ENCODE peak calls at places on chromosomes 16 and 17, in nine cellular contexts. A is astrocyte, Y is Caco-2, M is lower leg skin, J is upper lobe of right lung, R is uterus, P is AG04450, I is upper lobe of left lung, E is IMR-90. F is an unnamed sample.

GRCh38 chr16:64964126-64964540 is 157.7 kb downstream of the CDH11 start:
- DNase-seq in J (no peak), R (no peak), I (no peak), M (no peak), P (peak; percentile 21), Y (no peak), A (peak; percentile 84), E (peak; percentile 86), F (peak; percentile 82)

GRCh38 chr16:10813123-10813455 is 5.5 kb downstream of the TVP23A start:
- DNase-seq in I (no peak), Y (no peak), E (no peak), J (no peak), P (no peak), M (no peak), A (no peak), R (no peak), F (no peak)

GRCh38 chr16:53224932-53225533 is 170.2 kb downstream of the CHD9 start:
- DNase-seq in E (peak; percentile 22), M (no peak), P (no peak), R (no peak), I (peak; percentile 24), J (no peak), A (peak; percentile 23), Y (no peak), F (no peak)

GRCh38 chr17:22300731-22301352 is 608.5 kb downstream of the KCNJ18 start:
- DNase-seq in J (no peak), I (no peak), M (peak; percentile 73), E (no peak), R (no peak), A (no peak), Y (no peak), P (no peak), F (no peak)

GRCh38 chr16:19833176-19833575 is 51.5 kb downstream of the GPRC5B start:
- DNase-seq in R (no peak), I (no peak), P (no peak), M (no peak), A (peak; percentile 29), E (no peak), Y (no peak), J (no peak), F (no peak)

GRCh38 chr16:87733190-87733589 is 32.6 kb downstream of the KLHDC4 start:
- DNase-seq in M (no peak), R (no peak), A (no peak), J (no peak), P (no peak), Y (no peak), E (no peak), I (no peak), F (no peak)

GRCh38 chr17:77741109-77741508 is 217.4 kb upstream of the TNRC6C start:
- DNase-seq in E (no peak), M (peak; percentile 72), A (no peak), Y (no peak), I (peak; percentile 21), J (peak; percentile 57), P (no peak), R (no peak), F (no peak)

GRCh38 chr17:1989135-1989534 is 36.0 kb downstream of the RTN4RL1 start:
- DNase-seq in Y (no peak), I (no peak), R (peak; percentile 39), J (no peak), E (peak; percentile 88), A (peak; percentile 85), M (no peak), P (peak; percentile 30), F (peak; percentile 24)

GRCh38 chr17:29613371-29613837 is 9.3 kb downstream of the CORO6 start:
- DNase-seq in P (no peak), M (peak; percentile 99), R (peak; percentile 90), J (peak; percentile 95), A (peak; percentile 52), I (peak; percentile 93), Y (no peak), E (peak; percentile 59), F (peak; percentile 93)

GRCh38 chr16:28167221-28167620 is 44.5 kb downstream of the XPO6 start:
- DNase-seq in P (no peak), R (no peak), Y (no peak), M (no peak), I (no peak), E (no peak), A (no peak), J (no peak), F (no peak)

GRCh38 chr17:42809250-42809649 is 10.6 kb downstream of the CNTD1 start:
- DNase-seq in J (no peak), I (peak; percentile 31), M (no peak), P (peak; percentile 82), E (peak; percentile 93), R (peak; percentile 42), A (peak; percentile 76), Y (no peak), F (peak; percentile 87)

GRCh38 chr17:34499576-34499975 is 79.8 kb upstream of the TMEM132E start:
- DNase-seq in P (no peak), I (no peak), A (no peak), J (no peak), R (no peak), E (peak; percentile 27), M (no peak), Y (peak; percentile 46), F (peak; percentile 28)

GRCh38 chr17:77499699-77500435 is 359.1 kb downstream of the SEC14L1 start:
- DNase-seq in E (no peak), P (no peak), I (peak; percentile 17), J (peak; percentile 55), M (peak; percentile 85), A (no peak), R (peak; percentile 9), Y (no peak), F (no peak)

GRCh38 chr16:57516176-57516725 is 20.1 kb downstream of the CCDC102A start:
- DNase-seq in M (no peak), I (no peak), Y (no peak), J (no peak), R (no peak), P (no peak), E (no peak), A (no peak), F (no peak)

GRCh38 chr16:87470332-87470731 is 22.5 kb downstream of the ZCCHC14 start:
- DNase-seq in R (no peak), Y (no peak), M (no peak), J (no peak), E (peak; percentile 17), A (no peak), I (no peak), P (no peak), F (peak; percentile 58)

GRCh38 chr16:88966986-88967799 is 9.8 kb downstream of the CBFA2T3 start:
- DNase-seq in M (no peak), E (no peak), R (no peak), I (no peak), P (no peak), Y (no peak), J (no peak), A (no peak), F (no peak)

GRCh38 chr16:88970095-88970494 is 6.9 kb downstream of the CBFA2T3 start:
- DNase-seq in M (no peak), A (no peak), Y (no peak), E (no peak), J (no peak), R (no peak), P (no peak), I (no peak), F (no peak)

GRCh38 chr16:88969361-88969831 is 7.6 kb downstream of the CBFA2T3 start:
- DNase-seq in Y (no peak), M (no peak), R (no peak), P (no peak), E (no peak), A (no peak), J (no peak), I (no peak), F (no peak)

GRCh38 chr16:88967800-88968588 is 9.0 kb downstream of the CBFA2T3 start:
- DNase-seq in E (no peak), M (no peak), I (no peak), Y (no peak), A (no peak), P (no peak), R (no peak), J (no peak), F (no peak)

DNA sequence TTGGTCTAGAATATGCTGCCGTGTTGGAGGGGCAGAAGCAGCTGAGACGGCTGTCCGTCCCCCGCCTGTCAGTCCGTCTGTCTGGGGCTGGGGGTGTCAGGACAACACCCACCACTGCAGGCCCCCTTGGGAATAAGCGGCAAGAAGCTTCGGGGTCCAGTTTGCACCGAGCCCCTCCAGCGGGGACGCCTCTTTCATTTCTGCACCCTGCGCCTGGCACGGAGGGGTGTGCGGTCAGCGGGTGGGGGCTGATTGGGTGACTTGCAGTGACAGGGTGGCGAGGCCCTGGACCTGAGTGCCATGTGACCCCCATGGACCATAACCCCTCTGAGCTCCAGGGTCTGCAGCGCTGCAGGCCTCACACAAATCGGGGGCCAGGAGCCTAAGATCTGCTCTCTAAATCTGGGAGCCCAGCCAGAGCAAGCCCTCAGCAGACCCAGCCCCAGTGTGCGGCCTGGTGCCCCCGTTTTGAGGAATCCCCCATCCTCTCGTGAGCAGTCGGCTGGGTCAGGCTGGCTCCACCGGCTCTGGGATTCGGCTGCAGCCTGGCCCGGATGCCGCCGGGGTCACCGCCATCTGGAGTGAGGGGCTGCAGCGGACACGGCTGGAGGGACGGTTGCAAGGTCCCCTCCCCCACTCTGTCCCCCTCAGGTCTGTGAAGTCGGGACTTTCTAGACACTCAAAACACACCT is 8.3 kb downstream of the CBFA2T3 start:
- DNase-seq in Y (no peak), A (no peak), M (no peak), R (no peak), P (no peak), E (no peak), J (no peak), I (no peak), F (no peak)
- H3K4me3 ChIP-seq in Y (no peak overlapping the region), A (no peak overlapping the region), M (no peak overlapping the region), R (no peak overlapping the region), P (no peak overlapping the region), E (no peak overlapping the region), J (no peak overlapping the region), I (no peak overlapping the region), F (no peak overlapping the region)

DNA sequence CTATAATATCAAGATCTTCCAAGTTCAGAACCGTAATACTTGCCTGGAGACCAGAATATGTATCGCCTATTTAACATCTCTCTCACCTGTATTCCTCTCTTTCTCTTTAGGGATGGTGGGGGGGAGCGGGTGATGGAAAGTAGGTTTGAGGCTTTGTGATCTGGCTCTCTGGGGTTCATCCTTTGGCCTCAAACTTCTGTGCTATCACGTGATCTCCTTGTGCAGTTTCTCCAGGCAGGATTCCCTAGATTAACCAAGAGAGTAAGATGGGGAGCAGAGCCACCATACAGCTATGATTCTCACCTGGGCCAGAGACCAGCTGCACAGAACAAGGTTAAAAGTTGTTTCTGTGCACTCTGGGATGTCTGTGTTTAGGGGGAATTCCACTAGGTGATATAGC is 5.2 kb downstream of the TMEM100 start:
- DNase-seq in J (no peak), E (no peak), P (no peak), Y (no peak), I (no peak), R (no peak), A (no peak), M (no peak), F (no peak)
- TF ChIP-seq CTCF in J (no peak), E (no peak), P (no peak), Y (no peak), I (no peak), R (no peak), A (no peak), M (no peak), F (no peak)

GRCh38 chr17:66310528-66311148 is 8.2 kb downstream of the PRKCA start:
- DNase-seq in I (no peak), P (no peak), R (no peak), E (no peak), M (no peak), J (no peak), A (no peak), Y (no peak), F (no peak)
- H3K4me3 ChIP-seq in I (no peak overlapping the region), P (no peak overlapping the region), R (no peak overlapping the region), E (no peak overlapping the region), M (no peak overlapping the region), J (no peak overlapping the region), A (no peak overlapping the region), Y (no peak overlapping the region), F (no peak overlapping the region)

GRCh38 chr16:3536851-3537250 is 36.0 kb downstream of the CLUAP1 start:
- DNase-seq in Y (no peak), R (no peak), J (no peak), I (no peak), P (no peak), M (no peak), E (peak; percentile 2), A (no peak), F (peak; percentile 21)
- TF ChIP-seq CTCF in Y (no peak), R (no peak), J (no peak), I (no peak), P (no peak), M (no peak), E (no peak), A (no peak), F (no peak)